ENCODE peak calls at places on chromosomes 11 and 22, in nine cellular contexts. S is tibial artery; R is cardiac muscle cell; Q is sciatic nerve; A is ureter; K is activated CD8-positive, alpha-beta T cell treated with anti-CD3 and anti-CD28 coated beads, Interleukin-2, amount 10 ng/mL, durations not matched to agents 7 days and 5 days; V is NCI-H1930; H is fibroblast of lung; U is astrocyte of the spinal cord. O is an unnamed sample.

GRCh38 chr22:45208993-45209838 is 31.5 kb downstream of the KIAA0930 start:
- DNase-seq in S (peak; percentile 61), R (no peak), Q (peak; percentile 63), A (no peak), K (no peak), V (no peak), H (peak; percentile 79), U (peak; percentile 84), O (peak; percentile 54)

GRCh38 chr11:102111787-102112653 is 1.8 kb downstream of the YAP1 start:
- DNase-seq in S (peak; percentile 48), R (peak; percentile 49), Q (peak; percentile 61), A (no peak), K (peak; percentile 22), V (no peak), H (peak; percentile 93), U (peak; percentile 91), O (no peak)

GRCh38 chr22:38831166-38831945 is 12.5 kb downstream of the NPTXR start:
- DNase-seq in S (no peak), R (no peak), Q (no peak), A (no peak), K (no peak), V (no peak), H (peak; percentile 69), U (peak; percentile 37), O (no peak)

GRCh38 chr11:78030429-78031325 is 7.6 kb upstream of the KCTD14 start:
- DNase-seq in S (no peak), R (peak; percentile 49), Q (peak; percentile 77), A (peak; percentile 64), K (no peak), V (no peak), H (peak; percentile 78), U (peak; percentile 78), O (peak; percentile 66)

GRCh38 chr22:36585841-36586240 is 56.9 kb upstream of the EIF3D start:
- DNase-seq in S (no peak), R (no peak), Q (no peak), A (no peak), K (no peak), V (no peak), H (no peak), U (no peak), O (peak; percentile 86)

GRCh38 chr11:105935791-105936190 is 86.2 kb downstream of the MSANTD4 start:
- DNase-seq in S (no peak), R (peak; percentile 2), Q (no peak), A (no peak), K (no peak), V (no peak), H (no peak), U (peak; percentile 61), O (no peak)

GRCh38 chr11:130051077-130051476 is 18.6 kb upstream of the APLP2 start:
- DNase-seq in S (no peak), R (no peak), Q (no peak), A (no peak), K (no peak), V (no peak), H (no peak), U (no peak), O (no peak)

GRCh38 chr22:37043828-37044538 is 7.6 kb upstream of the KCTD17 start:
- DNase-seq in S (no peak), R (peak; percentile 71), Q (no peak), A (peak; percentile 73), K (peak; percentile 72), V (peak; percentile 45), H (peak; percentile 33), U (no peak), O (peak; percentile 52)

GRCh38 chr11:74634537-74634936 is 42.2 kb downstream of the POLD3 start:
- DNase-seq in S (no peak), R (no peak), Q (no peak), A (no peak), K (no peak), V (no peak), H (peak; percentile 43), U (peak; percentile 65), O (peak; percentile 42)